ENCODE peak calls at places on chromosomes 7 and 10, in five cellular contexts. T is right lobe of liver, Y is Peyer's patch, O is A549, W is transverse colon. E is an unnamed sample.
A peak's percentile ranks its signal among the peaks of the same experiment; 100 is the strongest.

GRCh38 chr10:77636286-77636966 is 1.2 kb downstream of the KCNMA1 start:
- DNase-seq in T (peak; percentile 35), W (no peak), Y (no peak), O (no peak), E (no peak)

GRCh38 chr10:63713191-63714144 is 192.3 kb downstream of the REEP3 start:
- DNase-seq in Y (peak; percentile 63), O (peak; percentile 46), W (peak; percentile 79), T (peak; percentile 80), E (no peak)

GRCh38 chr7:43039346-43039745 is 73.1 kb upstream of the HECW1 start:
- DNase-seq in W (no peak), T (no peak), O (no peak), Y (no peak), E (no peak)

GRCh38 chr10:72020914-72021754 is 56.9 kb downstream of the CHST3 start:
- DNase-seq in Y (no peak), T (no peak), W (no peak), O (no peak), E (no peak)

GRCh38 chr10:11181996-11182395 is 164.3 kb downstream of the CELF2 start:
- DNase-seq in W (no peak), O (no peak), Y (no peak), T (no peak), E (no peak)

GRCh38 chr7:22943997-22944396 is 69.9 kb downstream of the HYCC1 start:
- DNase-seq in Y (no peak), T (no peak), O (no peak), W (no peak), E (no peak)

GRCh38 chr10:98664329-98665042 is 217.8 kb upstream of the HPS1 start:
- DNase-seq in W (peak; percentile 10), Y (no peak), O (peak; percentile 39), T (no peak), E (no peak)

GRCh38 chr7:149261829-149262617 is at the start of gene ZNF783:
- DNase-seq in T (peak; percentile 87), W (peak; percentile 90), O (peak; percentile 94), Y (peak; percentile 91), E (peak; percentile 91)

GRCh38 chr10:126459878-126460481 is 71.7 kb upstream of the ADAM12 start:
- DNase-seq in W (no peak), T (no peak), O (peak; percentile 96), Y (no peak), E (no peak)

GRCh38 chr10:5094265-5095205 is at the start of gene AKR1C3:
- DNase-seq in W (no peak), O (peak; percentile 94), Y (peak; percentile 64), T (peak; percentile 61), E (no peak)

GRCh38 chr7:94368371-94368791 is 26.3 kb upstream of the COL1A2 start:
- DNase-seq in T (no peak), O (no peak), Y (no peak), W (no peak), E (no peak)

GRCh38 chr10:79050896-79051555 is 17.7 kb upstream of the ZMIZ1 start:
- DNase-seq in W (no peak), Y (peak; percentile 54), O (no peak), T (peak; percentile 13), E (peak; percentile 39)

GRCh38 chr7:124908258-124908657 is 21.4 kb downstream of the POT1 start:
- DNase-seq in O (no peak), W (no peak), Y (no peak), T (no peak), E (no peak)

GRCh38 chr10:48802611-48803046 is 118.0 kb downstream of the WDFY4 start:
- DNase-seq in Y (no peak), W (no peak), O (no peak), T (no peak), E (no peak)

GRCh38 chr10:17226891-17227303 is 1.1 kb upstream of the VIM start:
- DNase-seq in T (no peak), Y (no peak), O (no peak), W (no peak), E (no peak)

GRCh38 chr10:13961096-13961495 is 369.6 kb downstream of the FRMD4A start:
- DNase-seq in Y (no peak), T (no peak), W (no peak), O (no peak), E (no peak)

GRCh38 chr10:34575882-34576281 is 239.2 kb downstream of the PARD3 start:
- DNase-seq in Y (no peak), W (no peak), T (no peak), O (no peak), E (no peak)

GRCh38 chr10:24374134-24374915 is 165.4 kb downstream of the KIAA1217 start:
- DNase-seq in W (no peak), Y (no peak), O (no peak), T (no peak), E (no peak)

GRCh38 chr10:111109506-111110242 is 32.8 kb downstream of the ADRA2A start:
- DNase-seq in O (no peak), T (no peak), W (no peak), Y (no peak), E (no peak)
- H3K4me1 ChIP-seq in O (no peaks in the 10 kb centered on the region), T (peaks cover 10% of the 10 kb centered on the region), W (no peaks in the 10 kb centered on the region), Y (no peaks in the 10 kb centered on the region), E (no peaks in the 10 kb centered on the region)

GRCh38 chr10:28242560-28243204 is 60.2 kb downstream of the MPP7 start:
- DNase-seq in O (no peak), W (no peak), T (no peak), Y (no peak), E (no peak)
- H3K4me1 ChIP-seq in O (no peaks in the 10 kb centered on the region), W (no peaks in the 10 kb centered on the region), T (no peaks in the 10 kb centered on the region), Y (no peaks in the 10 kb centered on the region), E (peaks cover 13% of the 10 kb centered on the region)

DNA sequence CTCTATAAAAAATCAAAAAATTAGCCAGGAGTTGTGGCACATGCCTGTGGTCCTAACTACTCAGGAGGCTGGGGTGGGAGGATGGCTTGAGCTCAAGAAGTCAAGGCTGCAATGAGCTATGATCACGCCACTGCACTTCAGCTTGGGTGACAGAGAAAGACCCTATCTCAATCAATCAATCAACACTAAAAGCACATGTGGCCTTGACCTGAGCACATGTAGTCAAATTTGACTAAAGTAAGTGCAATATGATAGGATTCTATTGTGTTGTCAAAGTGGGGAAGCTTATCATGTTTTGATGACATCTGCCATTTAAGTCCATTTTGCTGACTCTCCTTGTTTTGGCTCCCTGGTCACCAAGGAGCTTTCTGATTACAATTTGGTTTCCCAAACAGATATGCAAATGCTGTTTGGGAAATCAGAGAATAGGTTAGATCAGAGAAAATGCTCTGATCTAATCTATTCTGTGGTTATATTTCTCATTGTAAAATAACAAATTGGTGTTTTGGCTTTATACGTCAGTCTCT is 43.8 kb upstream of the ATOH7 start:
- DNase-seq in T (no peak), O (no peak), W (no peak), Y (no peak), E (peak; percentile 24)
- H3K4me1 ChIP-seq in T (no peaks in the 10 kb centered on the region), O (no peaks in the 10 kb centered on the region), W (no peaks in the 10 kb centered on the region), Y (no peaks in the 10 kb centered on the region), E (no peaks in the 10 kb centered on the region)

GRCh38 chr7:5692112-5692844 is 89.2 kb downstream of the RNF216 start:
- DNase-seq in Y (no peak), O (peak; percentile 86), W (peak; percentile 50), T (no peak), E (no peak)
- H3K4me1 ChIP-seq in Y (peaks cover 14% of the 10 kb centered on the region), O (peaks cover 72% of the 10 kb centered on the region), W (peaks cover 90% of the 10 kb centered on the region), T (peaks cover 32% of the 10 kb centered on the region), E (peaks cover 50% of the 10 kb centered on the region)

GRCh38 chr10:74587109-74587508 is 239.3 kb upstream of the KAT6B start:
- DNase-seq in Y (no peak), T (no peak), W (no peak), O (no peak), E (no peak)

GRCh38 chr10:74586088-74586585 is 240.3 kb upstream of the KAT6B start:
- DNase-seq in W (no peak), Y (no peak), O (peak; percentile 13), T (no peak), E (no peak)

GRCh38 chr10:74589226-74589673 is 237.2 kb upstream of the KAT6B start:
- DNase-seq in O (peak; percentile 87), Y (peak; percentile 56), W (peak; percentile 77), T (peak; percentile 96), E (no peak)

DNA sequence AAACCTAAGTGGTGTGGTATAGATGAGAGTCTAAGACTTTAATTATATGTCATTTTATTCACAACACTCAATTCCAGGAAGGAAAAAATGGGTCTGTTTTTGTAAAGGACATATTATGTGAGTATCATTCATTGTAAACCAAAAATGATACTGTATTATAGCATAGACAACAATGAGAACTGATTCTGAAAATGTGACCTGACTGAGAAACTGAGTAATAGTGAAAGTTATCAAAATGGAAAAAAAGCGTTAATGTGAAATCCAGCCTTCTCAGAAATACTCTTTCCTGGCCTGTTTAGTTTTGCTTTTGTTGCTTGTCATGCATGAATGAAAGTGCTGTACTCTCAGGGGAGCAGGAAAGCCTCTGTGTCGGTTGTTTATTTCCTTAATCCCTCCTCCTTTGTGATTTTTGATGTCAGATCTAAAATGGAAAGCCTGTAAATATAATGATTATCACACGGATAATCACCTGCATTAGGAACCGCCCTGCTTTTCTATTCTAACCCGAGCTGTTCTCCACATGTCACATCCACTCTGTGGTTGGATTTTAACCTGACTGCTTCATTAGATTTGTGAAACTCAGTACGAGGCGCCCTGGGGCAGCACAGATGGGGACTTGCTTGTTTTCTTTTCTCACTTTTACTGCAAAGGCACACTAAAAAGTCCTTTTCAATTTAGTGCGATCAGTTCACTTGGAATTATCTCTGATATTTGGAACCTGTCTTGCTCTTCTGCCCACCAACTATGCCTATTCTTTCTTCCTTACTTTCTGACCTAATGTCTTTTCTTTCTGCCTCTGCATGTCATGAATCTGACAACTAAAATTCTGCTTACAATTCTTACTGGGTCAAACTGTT is 240.9 kb upstream of the KAT6B start:
- DNase-seq in T (peak; percentile 55), W (no peak), O (no peak), Y (no peak), E (no peak)
- H3K4me1 ChIP-seq in T (peaks cover 33% of the 10 kb centered on the region), W (peaks cover 12% of the 10 kb centered on the region), O (no peaks in the 10 kb centered on the region), Y (no peaks in the 10 kb centered on the region), E (peaks cover 11% of the 10 kb centered on the region)

DNA sequence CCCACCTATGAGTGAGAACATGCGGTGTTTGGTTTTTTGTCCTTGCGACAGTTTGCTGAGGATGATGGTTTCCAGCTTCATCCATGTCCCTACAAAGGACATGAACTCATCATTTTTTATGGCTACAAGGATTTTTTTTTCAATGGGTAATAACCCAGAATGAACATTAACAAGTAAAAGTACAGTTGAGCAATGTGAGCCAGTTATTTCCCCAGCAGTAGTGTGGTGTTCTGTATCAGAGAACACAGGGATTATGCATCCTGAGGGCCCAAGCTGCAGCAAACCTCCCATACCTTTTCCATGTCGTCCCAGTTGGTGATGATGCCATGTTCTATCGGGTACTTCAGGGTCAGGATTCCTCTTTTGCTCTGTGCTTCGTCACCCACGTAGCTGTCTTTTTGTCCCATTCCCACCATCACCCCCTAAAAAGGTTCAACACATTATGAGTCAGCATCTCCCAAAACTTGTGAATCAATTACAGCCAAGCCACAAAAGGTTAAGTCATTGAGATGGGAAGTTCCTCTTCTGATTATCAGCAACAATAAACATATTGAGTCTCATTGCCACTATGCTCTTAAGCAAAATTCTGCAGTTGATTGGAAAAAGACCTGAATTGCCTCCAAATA is 5.5 kb downstream of the ACTA2 start:
- DNase-seq in Y (no peak), O (no peak), T (no peak), W (no peak), E (no peak)
- H3K4me1 ChIP-seq in Y (no peaks in the 10 kb centered on the region), O (no peaks in the 10 kb centered on the region), T (peaks cover 11% of the 10 kb centered on the region), W (no peaks in the 10 kb centered on the region), E (no peaks in the 10 kb centered on the region)

GRCh38 chr10:124675261-124675660 is 68.9 kb downstream of the FAM53B start:
- DNase-seq in W (no peak), O (no peak), T (no peak), Y (no peak), E (no peak)
- H3K4me1 ChIP-seq in W (peaks cover 25% of the 10 kb centered on the region), O (no peaks in the 10 kb centered on the region), T (no peaks in the 10 kb centered on the region), Y (peaks cover 21% of the 10 kb centered on the region), E (no peaks in the 10 kb centered on the region)

E was measured in Caco-2.